ENCODE peak calls at places on chromosomes 5 and 9, in seven cellular contexts. One of them, this sample, is unnamed.

GRCh38 chr9:133634024-133634691 is 2.0 kb upstream of the DBH start:
- DNase-seq in activated CD4-positive, CD25-positive, alpha-beta regulatory T cell: no peak
- DNase-seq in activated naive CD4-positive, alpha-beta T cell: no peak
- DNase-seq in A549: no peak
- DNase-seq in iPS-NIHi11: no peak
- DNase-seq in NCI-H1436 treated with DMSO at 0.1 percent for 48 hours: no peak
- DNase-seq in T-cell: no peak
- DNase-seq in this sample: peak; percentile 42

GRCh38 chr5:77658662-77659061 is 20.1 kb upstream of the OTP start:
- DNase-seq in activated CD4-positive, CD25-positive, alpha-beta regulatory T cell: no peak
- DNase-seq in activated naive CD4-positive, alpha-beta T cell: no peak
- DNase-seq in A549: no peak
- DNase-seq in iPS-NIHi11: no peak
- DNase-seq in NCI-H1436 treated with DMSO at 0.1 percent for 48 hours: no peak
- DNase-seq in T-cell: no peak
- DNase-seq in this sample: no peak

GRCh38 chr9:134057751-134058701 is 9.8 kb downstream of the BRD3 start:
- DNase-seq in activated CD4-positive, CD25-positive, alpha-beta regulatory T cell: no peak
- DNase-seq in activated naive CD4-positive, alpha-beta T cell: no peak
- DNase-seq in A549: no peak
- DNase-seq in iPS-NIHi11: peak; percentile 23
- DNase-seq in NCI-H1436 treated with DMSO at 0.1 percent for 48 hours: no peak
- DNase-seq in T-cell: no peak
- DNase-seq in this sample: no peak

GRCh38 chr5:89330087-89330486 is 447.1 kb upstream of the MEF2C start:
- DNase-seq in activated CD4-positive, CD25-positive, alpha-beta regulatory T cell: no peak
- DNase-seq in activated naive CD4-positive, alpha-beta T cell: no peak
- DNase-seq in A549: no peak
- DNase-seq in iPS-NIHi11: no peak
- DNase-seq in NCI-H1436 treated with DMSO at 0.1 percent for 48 hours: no peak
- DNase-seq in T-cell: no peak
- DNase-seq in this sample: no peak

GRCh38 chr5:121263456-121263855 is 588.2 kb upstream of the FTMT start:
- DNase-seq in activated CD4-positive, CD25-positive, alpha-beta regulatory T cell: no peak
- DNase-seq in activated naive CD4-positive, alpha-beta T cell: no peak
- DNase-seq in A549: no peak
- DNase-seq in iPS-NIHi11: no peak
- DNase-seq in NCI-H1436 treated with DMSO at 0.1 percent for 48 hours: no peak
- DNase-seq in T-cell: no peak
- DNase-seq in this sample: no peak

GRCh38 chr5:159414021-159414420 is 83.7 kb upstream of the IL12B start:
- DNase-seq in activated CD4-positive, CD25-positive, alpha-beta regulatory T cell: no peak
- DNase-seq in activated naive CD4-positive, alpha-beta T cell: no peak
- DNase-seq in A549: no peak
- DNase-seq in iPS-NIHi11: no peak
- DNase-seq in NCI-H1436 treated with DMSO at 0.1 percent for 48 hours: no peak
- DNase-seq in T-cell: no peak
- DNase-seq in this sample: no peak

GRCh38 chr5:110865400-110866094 is 126.7 kb downstream of the SLC25A46 start:
- DNase-seq in activated CD4-positive, CD25-positive, alpha-beta regulatory T cell: no peak
- DNase-seq in activated naive CD4-positive, alpha-beta T cell: no peak
- DNase-seq in A549: peak; percentile 7
- DNase-seq in iPS-NIHi11: peak; percentile 76
- DNase-seq in NCI-H1436 treated with DMSO at 0.1 percent for 48 hours: no peak
- DNase-seq in T-cell: no peak
- DNase-seq in this sample: peak; percentile 37

GRCh38 chr9:21831841-21832509 is 29.5 kb downstream of the MTAP start:
- DNase-seq in activated CD4-positive, CD25-positive, alpha-beta regulatory T cell: no peak
- DNase-seq in activated naive CD4-positive, alpha-beta T cell: no peak
- DNase-seq in A549: peak; percentile 67
- DNase-seq in iPS-NIHi11: no peak
- DNase-seq in NCI-H1436 treated with DMSO at 0.1 percent for 48 hours: no peak
- DNase-seq in T-cell: no peak
- DNase-seq in this sample: no peak

This sample was measured in neuronal stem cell.